ENCODE peak calls at places on chromosomes 3 and 15, in ten cellular contexts. J, P, A, U, D, Q, O, X, F and M are unnamed samples.

GRCh38 chr3:46858456-46858855 is 4.8 kb downstream of the MYL3 start:
- DNase-seq in O (no peak), X (no peak), D (no peak), Q (no peak), J (no peak), F (no peak), P (no peak), A (peak), U (no peak), M (no peak)

GRCh38 chr3:184815046-184815930 is 3.3 kb downstream of the VPS8 start:
- DNase-seq in O (no peak), A (no peak), Q (peak), X (peak), P (no peak), J (peak), D (no peak), U (peak), F (no peak), M (no peak)

GRCh38 chr3:41137686-41138111 is 61.6 kb upstream of the CTNNB1 start:
- DNase-seq in D (no peak), P (no peak), F (no peak), A (peak), Q (no peak), J (no peak), U (no peak), O (no peak), X (no peak), M (no peak)

GRCh38 chr3:83738202-83738601 is 1220.6 kb upstream of the CADM2 start:
- DNase-seq in D (no peak), U (no peak), F (no peak), O (no peak), A (no peak), J (no peak), P (no peak), X (no peak), Q (peak), M (no peak)

GRCh38 chr3:114887806-114888205 is 259.3 kb downstream of the ZBTB20 start:
- DNase-seq in Q (no peak), O (no peak), U (peak), P (no peak), D (no peak), A (no peak), X (peak), F (no peak), J (no peak), M (no peak)

GRCh38 chr3:4823385-4823784 is 155.9 kb upstream of the BHLHE40 start:
- DNase-seq in A (no peak), F (no peak), J (no peak), X (no peak), O (no peak), D (no peak), U (no peak), Q (no peak), P (no peak), M (no peak)

GRCh38 chr3:71649757-71650156 is 66.2 kb upstream of the FOXP1 start:
- DNase-seq in O (no peak), X (no peak), A (no peak), P (no peak), F (no peak), Q (no peak), J (no peak), D (no peak), U (no peak), M (no peak)

GRCh38 chr15:95921404-95921803 is 409.1 kb upstream of the NR2F2 start:
- DNase-seq in P (no peak), Q (no peak), O (no peak), U (no peak), F (no peak), X (no peak), D (no peak), A (no peak), J (no peak), M (no peak)

GRCh38 chr3:64163755-64164148 is 61.5 kb downstream of the PRICKLE2 start:
- DNase-seq in X (peak), O (no peak), J (peak), Q (peak), U (peak), F (peak), D (no peak), A (no peak), P (no peak), M (peak)

GRCh38 chr3:64167868-64168267 is 57.4 kb downstream of the PRICKLE2 start:
- DNase-seq in X (no peak), Q (no peak), U (no peak), D (no peak), O (no peak), J (no peak), P (no peak), F (no peak), A (no peak), M (no peak)

GRCh38 chr3:64164309-64164708 is 61.0 kb downstream of the PRICKLE2 start:
- DNase-seq in D (no peak), U (no peak), O (no peak), Q (no peak), J (no peak), X (no peak), A (no peak), F (no peak), P (no peak), M (no peak)

GRCh38 chr3:64167346-64167745 is 57.9 kb downstream of the PRICKLE2 start:
- DNase-seq in O (no peak), U (no peak), P (no peak), Q (no peak), X (no peak), J (no peak), F (no peak), A (no peak), D (no peak), M (no peak)

DNA sequence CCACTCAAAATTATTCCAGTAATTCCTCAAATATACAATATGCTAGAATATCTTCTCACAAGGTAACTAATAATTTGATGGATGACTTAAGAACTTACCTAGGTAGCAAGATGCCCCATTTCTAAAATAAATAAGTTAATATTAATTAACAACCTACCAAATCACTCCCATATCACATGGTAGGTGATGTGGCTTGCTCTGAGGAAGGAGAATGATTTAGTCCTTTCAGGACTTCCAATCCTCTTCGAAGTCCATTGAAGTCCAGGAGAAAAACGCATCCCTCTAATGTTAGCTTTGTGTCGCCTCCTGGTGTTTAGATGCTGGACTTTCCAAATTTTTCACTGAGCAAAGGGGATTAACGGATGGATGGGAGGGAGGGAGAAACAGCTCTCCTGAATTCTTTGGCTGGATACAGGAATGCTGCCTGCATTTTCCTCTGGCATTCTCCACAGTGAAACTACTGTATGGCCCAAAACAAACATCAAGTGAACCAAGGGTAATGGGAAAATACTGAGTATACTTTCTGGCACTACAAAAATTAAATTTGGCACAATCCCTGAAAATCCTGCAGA is 58.6 kb downstream of the PRICKLE2 start:
- DNase-seq in F (no peak), D (no peak), X (no peak), O (peak), U (no peak), J (no peak), P (no peak), A (no peak), Q (no peak), M (no peak)
- TF ChIP-seq CTCF in F (no peak), D (peak), X (peak), O (peak), U (peak), J (peak), P (no peak), A (no peak), Q (peak), M (no peak)

GRCh38 chr3:69048990-69049389 is 3.1 kb downstream of the TMF1 start:
- DNase-seq in U (no peak), O (no peak), P (no peak), X (no peak), J (no peak), Q (no peak), D (no peak), F (no peak), A (no peak), M (no peak)

GRCh38 chr3:69052567-69052898 is 400 bp upstream of the TMF1 start:
- DNase-seq in X (no peak), A (no peak), O (no peak), P (no peak), F (no peak), U (no peak), Q (no peak), D (no peak), J (no peak), M (no peak)

DNA sequence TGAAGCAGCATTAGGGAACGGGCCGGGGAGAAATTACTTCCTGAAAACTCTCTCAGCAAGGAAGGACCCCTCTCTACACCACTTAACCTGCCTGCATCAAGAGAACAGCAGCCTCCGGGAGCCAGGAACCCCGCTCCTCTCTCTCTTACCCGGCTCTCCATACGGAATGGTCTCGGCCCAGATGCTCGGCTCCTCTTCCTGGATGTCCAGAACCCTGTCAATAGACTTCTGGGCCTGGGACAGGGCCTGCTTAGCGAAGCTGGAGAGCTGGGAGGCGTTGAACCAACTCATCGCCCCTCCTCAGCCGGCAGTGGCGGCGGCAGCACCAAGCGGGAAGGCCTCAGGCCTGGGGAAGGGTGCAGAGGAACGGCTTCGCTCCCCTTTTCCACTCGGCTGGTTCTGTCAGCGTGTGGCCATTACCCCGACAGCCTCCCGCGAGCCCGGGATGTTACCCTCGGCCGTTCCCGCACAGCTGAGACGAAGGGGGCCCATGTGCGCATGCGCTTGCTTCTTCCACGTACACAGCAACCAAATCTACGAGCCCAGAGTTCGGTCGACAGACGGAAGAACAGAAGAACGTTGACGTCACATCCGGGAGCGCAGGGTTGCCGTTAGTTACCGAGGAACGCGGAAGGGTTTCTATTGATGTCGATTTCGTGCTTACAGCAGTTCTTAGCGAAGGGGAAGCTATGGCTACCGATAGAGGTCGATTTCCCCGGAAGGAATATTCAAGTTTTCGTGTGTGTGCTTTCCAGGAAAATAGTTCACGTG is at the start of gene TMF1:
- DNase-seq in O (peak), A (peak), U (peak), J (peak), F (peak), P (peak), D (peak), Q (peak), X (peak), M (peak)
- TF ChIP-seq CTCF in O (no peak), A (no peak), U (no peak), J (no peak), F (no peak), P (no peak), D (no peak), Q (no peak), X (no peak), M (no peak)

DNA sequence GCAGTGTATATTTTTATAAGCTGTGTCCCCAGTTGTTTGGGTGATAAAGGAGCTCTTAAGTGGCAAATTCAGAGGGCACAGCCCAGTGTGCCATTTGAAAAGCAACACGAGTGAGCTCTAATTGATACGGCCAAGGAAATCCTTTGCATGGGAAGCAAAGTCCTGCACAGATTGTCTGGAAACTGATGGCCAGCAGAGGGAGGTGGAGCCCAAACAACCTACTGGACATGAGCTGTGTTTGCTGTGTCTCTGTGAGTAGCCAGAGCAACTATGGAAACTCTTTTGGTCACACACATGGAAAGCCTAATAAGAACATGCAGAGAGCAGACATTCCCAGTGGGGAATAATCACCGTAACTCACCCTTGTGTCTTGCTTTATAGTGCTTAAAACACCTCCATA is 24.4 kb downstream of the ONECUT1 start:
- DNase-seq in P (no peak), A (no peak), Q (no peak), F (no peak), O (no peak), X (no peak), D (no peak), J (peak), U (no peak), M (no peak)
- TF ChIP-seq CTCF in P (no peak), A (no peak), Q (peak), F (no peak), O (peak), X (peak), D (no peak), J (peak), U (peak), M (no peak)

GRCh38 chr3:14406336-14406735 is 3.9 kb downstream of the SLC6A6 start:
- DNase-seq in F (no peak), O (no peak), D (no peak), P (no peak), J (no peak), X (no peak), U (no peak), A (no peak), Q (no peak), M (no peak)

GRCh38 chr3:14404396-14405119 is 2.2 kb downstream of the SLC6A6 start:
- DNase-seq in Q (peak), O (no peak), X (no peak), A (no peak), J (no peak), U (no peak), F (no peak), D (no peak), P (peak), M (no peak)

GRCh38 chr3:14405120-14405885 is 2.9 kb downstream of the SLC6A6 start:
- DNase-seq in J (no peak), O (no peak), X (no peak), Q (no peak), P (no peak), F (no peak), D (no peak), A (no peak), U (no peak), M (no peak)

GRCh38 chr3:14406762-14407161 is 4.4 kb downstream of the SLC6A6 start:
- DNase-seq in D (no peak), P (no peak), Q (no peak), O (no peak), X (no peak), A (no peak), J (no peak), U (no peak), F (no peak), M (no peak)

DNA sequence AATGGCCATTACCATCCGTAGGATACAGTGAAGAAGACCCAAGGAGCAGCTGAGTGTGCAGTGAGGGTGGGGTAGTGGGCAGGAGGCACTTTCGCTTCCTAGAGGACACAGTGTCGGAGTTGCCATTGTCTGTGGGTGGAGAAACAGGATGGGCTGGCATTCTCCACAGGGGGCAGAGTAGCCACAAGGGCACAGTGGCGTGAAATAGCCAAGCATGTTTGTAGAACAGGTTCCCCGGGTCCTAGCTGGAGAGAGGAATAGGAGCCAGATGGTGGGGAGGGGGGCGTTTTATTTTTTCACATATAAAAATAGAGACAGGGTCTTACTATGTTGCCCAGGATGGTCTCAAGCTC is 3.5 kb downstream of the SLC6A6 start:
- DNase-seq in U (no peak), P (no peak), X (no peak), O (no peak), D (no peak), Q (no peak), J (no peak), F (no peak), A (peak), M (no peak)
- TF ChIP-seq CTCF in U (no peak), P (peak), X (no peak), O (no peak), D (no peak), Q (no peak), J (no peak), F (no peak), A (no peak), M (no peak)

DNA sequence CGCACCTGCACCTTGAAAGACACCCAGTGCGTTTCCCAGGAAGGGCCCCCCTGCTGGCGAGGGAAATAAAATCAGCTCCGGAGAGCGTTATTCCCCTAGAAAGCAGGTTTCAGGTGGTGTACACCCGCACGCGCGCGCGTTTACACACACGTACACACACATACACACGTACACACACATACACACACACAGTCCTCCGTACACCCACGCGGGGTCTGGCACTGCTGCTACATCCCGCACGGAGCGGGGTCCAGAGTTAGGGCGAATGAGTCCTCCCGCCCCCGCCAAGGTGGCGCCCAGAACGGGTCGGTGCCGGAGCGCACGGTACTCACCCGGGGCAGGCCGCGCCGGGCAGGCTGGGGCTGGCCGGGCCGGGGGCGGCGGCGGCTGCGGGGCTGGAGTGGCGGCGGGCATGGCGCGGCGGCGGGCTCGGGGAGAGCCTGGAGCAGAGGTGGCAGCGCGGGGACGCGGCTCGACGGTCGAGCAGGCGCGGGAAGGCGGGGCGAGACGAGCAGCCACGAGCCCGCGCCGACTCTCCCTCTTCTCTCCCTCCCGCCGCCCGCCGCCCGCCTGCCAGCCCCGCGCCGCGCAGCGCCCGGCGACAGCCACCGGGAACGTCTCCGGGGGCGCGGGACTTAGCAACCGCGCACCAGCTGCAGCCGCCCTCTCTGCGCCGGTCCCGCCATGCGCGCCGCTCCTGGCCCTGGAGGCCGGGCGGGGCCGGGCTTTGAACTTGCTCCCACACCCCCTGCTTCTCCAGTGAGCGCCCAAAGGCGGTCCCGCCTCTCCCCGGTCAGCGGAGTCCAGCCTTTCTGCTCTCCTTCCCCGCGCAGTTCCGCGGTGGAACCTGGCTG is at the start of gene DCLK3:
- DNase-seq in X (no peak), F (peak), O (peak), D (peak), J (no peak), A (no peak), U (no peak), P (no peak), Q (no peak), M (peak)
- TF ChIP-seq CTCF in X (no peak), F (no peak), O (peak), D (no peak), J (no peak), A (no peak), U (no peak), P (no peak), Q (no peak), M (no peak)

DNA sequence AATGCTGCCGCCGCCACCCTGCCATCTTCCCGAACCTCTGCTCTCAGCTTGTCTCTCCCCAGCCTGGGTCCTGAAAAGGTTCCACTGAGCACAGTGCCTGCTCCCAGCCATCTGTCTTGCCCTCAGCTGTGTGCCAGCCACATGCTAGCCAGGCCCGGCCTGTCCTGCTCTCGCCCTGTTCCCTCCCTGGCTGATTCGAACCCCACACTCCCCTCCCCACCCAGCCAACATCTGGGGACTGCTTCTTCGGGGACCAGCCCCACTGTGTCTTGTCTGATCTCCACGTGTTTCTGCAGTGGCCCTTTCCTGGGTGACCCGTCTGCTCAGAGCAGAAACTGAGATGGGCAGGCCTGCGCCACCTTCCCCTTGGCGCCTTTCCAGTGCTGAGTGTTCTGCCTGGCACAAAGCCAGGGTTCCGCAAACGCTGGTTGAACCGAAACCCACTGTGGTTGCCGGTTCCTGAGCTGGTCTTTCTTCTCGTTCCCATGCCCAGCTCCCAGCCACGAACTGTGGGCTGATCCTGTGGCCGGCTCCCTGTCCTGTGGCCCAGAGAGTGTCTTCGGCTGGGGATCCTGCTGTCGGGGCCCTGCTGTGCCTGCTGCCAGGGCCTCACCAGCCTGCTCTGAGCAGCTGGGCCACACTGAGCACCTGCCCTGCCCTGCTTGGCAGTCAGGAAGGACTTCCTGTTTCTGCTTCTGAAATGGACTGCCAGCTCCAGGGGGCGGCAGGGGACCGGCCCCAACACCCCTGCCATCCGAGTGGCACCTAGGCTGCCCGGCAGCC is 62.7 kb upstream of the KLF13 start:
- DNase-seq in P (peak), F (no peak), X (no peak), A (peak), O (peak), Q (peak), U (no peak), D (peak), J (no peak), M (no peak)
- TF ChIP-seq CTCF in P (peak), F (peak), X (no peak), A (no peak), O (no peak), Q (no peak), U (no peak), D (no peak), J (no peak), M (no peak)

GRCh38 chr15:63203451-63204090 is 14.2 kb downstream of the RAB8B start:
- DNase-seq in D (no peak), O (no peak), J (peak), U (peak), Q (peak), F (no peak), A (no peak), P (peak), X (no peak), M (no peak)
- TF ChIP-seq CTCF in D (no peak), O (no peak), J (no peak), U (no peak), Q (no peak), F (no peak), A (no peak), P (no peak), X (no peak), M (no peak)

GRCh38 chr3:125267460-125267859 is 54.9 kb upstream of the SLC12A8 start:
- DNase-seq in D (no peak), A (no peak), J (no peak), O (no peak), Q (no peak), U (no peak), P (no peak), X (no peak), F (no peak), M (no peak)
- TF ChIP-seq CTCF in D (no peak), A (no peak), J (no peak), O (no peak), Q (no peak), U (no peak), P (no peak), X (no peak), F (no peak), M (no peak)